ENCODE peak calls at places on chromosomes 12 and 14, in five cellular contexts. C is neural crest cell; S is stimulated activated CD4-positive, alpha-beta T cell treated with anti-CD3 and anti-CD28 coated beads, Interleukin-15, amount 100 ng/mL, for 24 hours; O is dorsolateral prefrontal cortex; U is NAMALWA. V is an unnamed sample.

GRCh38 chr12:32987526-32987925 is 90.9 kb upstream of the PKP2 start:
- DNase-seq in C (no peak), U (no peak), O (no peak), S (no peak), V (no peak)

GRCh38 chr12:53063708-53064612 is 14.1 kb downstream of the TNS2 start:
- DNase-seq in S (no peak), C (no peak), O (peak; percentile 12), U (peak; percentile 54), V (no peak)

GRCh38 chr12:57845478-57846284 is 848 bp downstream of the CTDSP2 start:
- DNase-seq in U (peak; percentile 75), C (peak; percentile 52), O (peak; percentile 88), S (peak; percentile 79), V (peak; percentile 36)

GRCh38 chr12:100404769-100405407 is 48.0 kb downstream of the SLC17A8 start:
- DNase-seq in S (peak; percentile 48), C (peak; percentile 55), U (peak; percentile 50), O (no peak), V (peak; percentile 74)

GRCh38 chr12:66092559-66093269 is 37.8 kb downstream of the LLPH start:
- DNase-seq in O (no peak), U (no peak), C (no peak), S (no peak), V (no peak)

GRCh38 chr14:23910081-23910875 is 43.3 kb upstream of the DHRS4 start:
- DNase-seq in C (peak; percentile 50), S (peak; percentile 43), U (peak; percentile 35), O (peak; percentile 16), V (peak; percentile 27)

GRCh38 chr12:130992448-130992847 is 38.7 kb downstream of the ADGRD1 start:
- DNase-seq in S (no peak), C (no peak), O (no peak), U (no peak), V (no peak)

GRCh38 chr14:96203635-96204034 is 1.0 kb upstream of the BDKRB2 start:
- DNase-seq in S (no peak), O (no peak), U (no peak), C (no peak), V (no peak)

GRCh38 chr12:116697305-116698130 is 40.4 kb downstream of the SPRING1 start:
- DNase-seq in C (no peak), S (no peak), O (no peak), U (peak; percentile 57), V (peak; percentile 15)

GRCh38 chr14:105931808-105932483 is 405.6 kb downstream of the TMEM121 start:
- DNase-seq in C (no peak), O (no peak), U (no peak), S (no peak), V (peak; percentile 26)

V was measured in Kasumi-1.